ENCODE peak calls at places on chromosomes 3 and 15, in ten cellular contexts. Q is tibial nerve, A is stomach, E is upper lobe of left lung, X is HepG2, J is A549, I is transverse colon, O is sigmoid colon, Y is H1, K is K562. T is an unnamed sample.

GRCh38 chr3:113436794-113437193 is 4.5 kb downstream of the CFAP44 start:
- DNase-seq in Q (no peak), Y (no peak), O (no peak), K (no peak), J (no peak), I (no peak), A (no peak), E (no peak), X (no peak), T (no peak)

GRCh38 chr15:28013480-28013879 is 85.6 kb downstream of the OCA2 start:
- DNase-seq in X (no peak), I (no peak), Q (no peak), J (no peak), Y (no peak), A (no peak), K (no peak), O (no peak), E (no peak), T (no peak)

GRCh38 chr3:148366743-148367410 is 330.8 kb upstream of the AGTR1 start:
- DNase-seq in Y (no peak), X (no peak), O (no peak), E (no peak), I (no peak), Q (no peak), A (no peak), K (no peak), J (peak; percentile 16), T (no peak)

GRCh38 chr3:141410861-141411771 is 42.8 kb downstream of the ZBTB38 start:
- DNase-seq in O (no peak), X (no peak), K (no peak), I (peak; percentile 41), Q (no peak), E (peak; percentile 55), Y (no peak), J (peak; percentile 81), A (no peak), T (peak; percentile 41)

GRCh38 chr3:194370753-194371152 is 1.2 kb upstream of the LRRC15 start:
- DNase-seq in X (no peak), Y (no peak), K (no peak), O (no peak), E (no peak), J (no peak), I (no peak), A (no peak), Q (no peak), T (no peak)

GRCh38 chr3:82633319-82633718 is 871.9 kb upstream of the GBE1 start:
- DNase-seq in Y (no peak), I (no peak), J (no peak), X (peak; percentile 78), E (no peak), K (no peak), Q (no peak), A (no peak), O (no peak), T (no peak)

GRCh38 chr3:102224171-102224570 is 210.6 kb upstream of the ZPLD1 start:
- DNase-seq in E (peak; percentile 26), K (no peak), Q (no peak), J (peak; percentile 52), O (no peak), Y (no peak), I (peak; percentile 15), A (no peak), X (peak; percentile 12), T (no peak)

GRCh38 chr15:60387321-60387720 is 10.5 kb downstream of the ANXA2 start:
- DNase-seq in A (no peak), E (no peak), O (no peak), J (no peak), X (no peak), Q (no peak), I (no peak), K (no peak), Y (no peak), T (no peak)

GRCh38 chr15:98969126-98969735 is 38.4 kb downstream of the PGPEP1L start:
- DNase-seq in K (no peak), A (no peak), Q (no peak), Y (peak; percentile 45), O (no peak), J (no peak), I (no peak), X (no peak), E (no peak), T (no peak)

GRCh38 chr3:60086811-60087210 is 1037.0 kb upstream of the CFAP20DC start:
- DNase-seq in E (no peak), K (peak; percentile 22), O (no peak), I (no peak), A (no peak), Y (no peak), J (no peak), Q (no peak), X (peak; percentile 1), T (no peak)

GRCh38 chr15:92809880-92810361 is 90.2 kb upstream of the CHD2 start:
- DNase-seq in O (peak; percentile 80), A (no peak), I (peak; percentile 68), E (peak; percentile 69), K (no peak), J (peak; percentile 65), Y (no peak), Q (no peak), X (no peak), T (no peak)

GRCh38 chr3:101202640-101203039 is 117.7 kb downstream of the IMPG2 start:
- DNase-seq in J (no peak), X (no peak), A (no peak), I (no peak), K (no peak), E (no peak), Y (no peak), Q (no peak), O (no peak), T (no peak)

DNA sequence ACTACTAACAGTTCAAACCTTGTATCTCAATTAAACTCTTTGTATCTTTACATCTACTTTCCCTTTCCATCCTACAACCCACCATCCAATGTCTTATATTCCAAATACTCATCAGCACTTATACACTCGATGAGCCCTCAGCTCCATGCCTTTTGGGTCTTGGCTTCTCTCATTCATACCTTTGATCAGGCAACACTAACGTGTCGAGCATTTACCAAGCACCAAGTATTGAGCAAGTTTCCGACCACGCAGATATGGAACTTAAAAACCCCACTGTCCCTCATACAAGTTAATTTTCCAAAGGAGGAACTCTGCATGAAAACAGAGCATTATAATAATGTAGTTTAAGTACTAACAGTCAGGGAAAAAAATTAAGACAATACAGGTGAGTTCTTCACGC is 102.7 kb downstream of the IL1RAP start:
- DNase-seq in Y (no peak), A (no peak), X (no peak), K (no peak), E (no peak), Q (no peak), I (no peak), J (no peak), O (no peak), T (no peak)
- TF ChIP-seq POLR2A in Y (no peak), A (no peak), X (no peak), K (no peak), E (no peak), Q (no peak), I (no peak), J (no peak), O (no peak), T (no peak)

DNA sequence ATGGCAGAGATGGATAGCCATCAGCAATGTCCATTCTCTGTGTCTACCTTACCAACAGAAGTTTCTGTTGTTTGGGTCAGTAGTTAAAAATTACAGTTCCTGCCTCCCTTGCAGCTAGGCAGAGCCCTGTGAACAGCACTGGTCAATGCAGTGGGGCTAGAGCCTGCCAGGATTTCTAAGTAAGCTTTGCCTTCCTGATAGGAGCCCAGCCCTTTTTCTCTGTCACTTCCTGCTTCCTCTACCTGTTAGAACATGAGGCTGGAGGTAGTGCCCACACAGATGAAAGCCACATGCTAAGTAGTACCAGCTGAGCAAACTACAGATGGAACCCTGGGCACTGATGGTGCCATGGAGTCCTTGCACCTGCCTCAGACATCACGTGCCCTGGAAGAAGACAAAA is 45.0 kb downstream of the MGLL start:
- DNase-seq in O (no peak), A (no peak), K (no peak), Y (no peak), Q (no peak), J (no peak), I (no peak), E (no peak), X (no peak), T (no peak)
- H3K4me1 ChIP-seq in O (peaks cover 66% of the 10 kb centered on the region), A (peaks cover 52% of the 10 kb centered on the region), K (no peaks in the 10 kb centered on the region), Y (no peaks in the 10 kb centered on the region), Q (peaks cover 26% of the 10 kb centered on the region), J (peaks cover 37% of the 10 kb centered on the region), I (peaks cover 29% of the 10 kb centered on the region), E (peaks cover 52% of the 10 kb centered on the region), X (no peaks in the 10 kb centered on the region), T (peaks cover 7% of the 10 kb centered on the region)

GRCh38 chr3:72298201-72299155 is 513.5 kb upstream of the PROK2 start:
- DNase-seq in Y (no peak), K (no peak), E (no peak), A (no peak), J (no peak), I (no peak), X (no peak), Q (no peak), O (no peak), T (no peak)
- TF ChIP-seq EP300 in Y (no peak), K (no peak), E (no peak), A (no peak), J (no peak), I (no peak), X (no peak), Q (no peak), O (no peak), T (no peak)

GRCh38 chr3:45673273-45673672 is 15.9 kb upstream of the SACM1L start:
- DNase-seq in I (no peak), O (no peak), A (no peak), X (no peak), Q (no peak), K (no peak), Y (no peak), J (no peak), E (no peak), T (no peak)

GRCh38 chr3:45676248-45677044 is 12.8 kb upstream of the SACM1L start:
- DNase-seq in E (peak; percentile 37), O (no peak), Y (no peak), A (no peak), J (no peak), Q (no peak), I (no peak), K (no peak), X (no peak), T (no peak)

GRCh38 chr3:45679805-45680204 is 9.4 kb upstream of the SACM1L start:
- DNase-seq in J (no peak), I (no peak), K (no peak), Q (no peak), Y (no peak), E (no peak), A (no peak), X (no peak), O (no peak), T (no peak)

GRCh38 chr3:45677841-45678240 is 11.4 kb upstream of the SACM1L start:
- DNase-seq in E (no peak), Y (no peak), X (no peak), K (no peak), A (no peak), O (no peak), Q (no peak), I (no peak), J (no peak), T (no peak)

DNA sequence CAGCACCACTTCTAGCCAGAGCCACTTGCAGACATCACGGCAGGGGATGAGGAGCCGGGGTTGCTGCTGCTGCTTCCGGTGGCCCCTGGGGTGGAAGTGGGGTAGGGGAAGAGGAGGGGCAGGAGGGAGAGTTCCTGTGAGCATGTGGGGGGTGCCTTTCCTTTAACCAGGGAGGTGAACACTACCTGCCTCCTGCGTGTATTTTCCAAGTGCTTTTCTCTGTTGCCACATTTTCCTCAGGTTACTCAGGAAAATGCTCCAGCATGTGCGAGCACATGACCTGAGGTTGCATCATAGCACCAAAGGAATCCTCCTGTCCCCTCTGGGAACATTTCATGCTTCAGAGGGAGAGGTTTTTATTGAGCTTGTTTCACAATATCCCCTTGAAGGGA is 12.2 kb upstream of the SACM1L start:
- DNase-seq in A (no peak), E (peak; percentile 85), X (peak; percentile 40), I (peak; percentile 35), K (no peak), Q (no peak), Y (no peak), O (peak; percentile 89), J (peak; percentile 33), T (no peak)
- TF ChIP-seq POLR2A in A (no peak), E (no peak), X (no peak), I (no peak), K (no peak), Q (no peak), Y (no peak), O (no peak), J (no peak), T (no peak)

T was measured in ovary.